ENCODE peak calls at places on chromosomes 7 and 10, in five cellular contexts. V is naive thymus-derived CD4-positive, alpha-beta T cell; S is EH; W is lung; F is head of caudate nucleus. Y is an unnamed sample.

GRCh38 chr10:45505336-45505735 is 131.3 kb downstream of the ALOX5 start:
- DNase-seq in F (no peak), V (no peak), W (no peak), S (no peak), Y (no peak)

GRCh38 chr7:129569811-129570215 is 41.7 kb upstream of the NRF1 start:
- DNase-seq in S (peak), V (no peak), F (no peak), W (no peak), Y (no peak)

GRCh38 chr10:132591166-132591971 is 53.8 kb downstream of the INPP5A start:
- DNase-seq in S (peak), V (no peak), F (no peak), W (no peak), Y (no peak)

GRCh38 chr7:101772508-101773306 is 44.7 kb upstream of the CUX1 start:
- DNase-seq in V (no peak), W (no peak), S (no peak), F (no peak), Y (no peak)

GRCh38 chr7:96838481-96838880 is 128.8 kb upstream of the SEM1 start:
- DNase-seq in W (no peak), V (no peak), S (no peak), F (no peak), Y (no peak)

GRCh38 chr7:47260270-47260669 is 321.6 kb downstream of the TNS3 start:
- DNase-seq in W (no peak), F (no peak), V (no peak), S (no peak), Y (no peak)

GRCh38 chr7:13803134-13803533 is 186.3 kb downstream of the ETV1 start:
- DNase-seq in F (no peak), W (no peak), V (no peak), S (no peak), Y (no peak)

GRCh38 chr7:55244346-55244745 is 120.8 kb upstream of the LANCL2 start:
- DNase-seq in F (no peak), W (no peak), V (no peak), S (no peak), Y (no peak)

GRCh38 chr7:2003931-2004812 is 228.6 kb downstream of the MAD1L1 start:
- DNase-seq in F (no peak), V (no peak), W (no peak), S (no peak), Y (no peak)

GRCh38 chr10:92238062-92238585 is 52.8 kb downstream of the CPEB3 start:
- DNase-seq in F (peak), V (no peak), W (no peak), S (no peak), Y (no peak)

GRCh38 chr7:55641273-55641691 is 69.0 kb upstream of the VOPP1 start:
- DNase-seq in S (peak), F (peak), W (peak), V (peak), Y (peak)

GRCh38 chr7:93828260-93828659 is 62.3 kb downstream of the TFPI2 start:
- DNase-seq in S (no peak), W (no peak), F (no peak), V (no peak), Y (no peak)

GRCh38 chr10:70477661-70478162 is 855 bp upstream of the PALD1 start:
- DNase-seq in V (peak), F (peak), W (no peak), S (no peak), Y (no peak)

GRCh38 chr10:94361161-94361794 is 1.5 kb downstream of the NOC3L start:
- DNase-seq in S (peak), W (no peak), F (no peak), V (no peak), Y (peak)

GRCh38 chr7:15424468-15424867 is 137.3 kb downstream of the AGMO start:
- DNase-seq in F (no peak), V (no peak), S (peak), W (no peak), Y (no peak)

GRCh38 chr7:83149466-83149865 is 13.2 kb downstream of the PCLO start:
- DNase-seq in S (peak), V (no peak), F (no peak), W (no peak), Y (no peak)

GRCh38 chr10:97228775-97229157 is 43.0 kb upstream of the SLIT1 start:
- DNase-seq in W (no peak), V (no peak), S (no peak), F (no peak), Y (no peak)

GRCh38 chr7:99123571-99124033 is 20.3 kb downstream of the SMURF1 start:
- DNase-seq in S (peak), W (no peak), F (no peak), V (no peak), Y (no peak)

GRCh38 chr10:58641095-58641531 is 128.4 kb downstream of the BICC1 start:
- DNase-seq in V (no peak), W (no peak), F (no peak), S (peak), Y (no peak)

GRCh38 chr10:96512524-96512991 is 1.2 kb downstream of the TLL2 start:
- DNase-seq in V (no peak), W (no peak), S (no peak), F (peak), Y (no peak)

GRCh38 chr7:44309271-44310091 is 15.9 kb downstream of the CAMK2B start:
- DNase-seq in V (peak), W (peak), S (peak), F (peak), Y (no peak)

GRCh38 chr10:114026189-114027040 is 17.3 kb upstream of the ADRB1 start:
- DNase-seq in W (no peak), F (no peak), S (peak), V (no peak), Y (no peak)

GRCh38 chr7:2886900-2887299 is 42.8 kb upstream of the GNA12 start:
- DNase-seq in F (peak), S (peak), W (peak), V (peak), Y (peak)

GRCh38 chr10:21078410-21079329 is 181.6 kb upstream of the NEBL start:
- DNase-seq in V (no peak), F (peak), W (peak), S (peak), Y (peak)